ENCODE peak calls at places on chromosomes 7 and 10, in ten cellular contexts. A is Peyer's patch; Q is OCI-LY7; H is cardiac muscle cell; F is transverse colon; L is CD4-positive, alpha-beta memory T cell; K is GM23248; U is mammary epithelial cell; I is kidney; J is heart left ventricle. G is an unnamed sample. For H3K36me3, the result is how much of the 10 kb centered on the place peaks cover.

GRCh38 chr10:23408330-23408976 is 30.4 kb upstream of the OTUD1 start:
- DNase-seq in A (no peak), Q (no peak), H (no peak), F (no peak), L (no peak), K (peak), U (no peak), I (no peak), J (no peak), G (no peak)

GRCh38 chr10:132939957-132940790 is 2.2 kb downstream of the CFAP46 start:
- DNase-seq in A (no peak), Q (peak), H (peak), F (peak), L (no peak), K (peak), U (no peak), I (peak), J (peak), G (peak)

GRCh38 chr7:78139335-78139734 is 340.8 kb downstream of the PHTF2 start:
- DNase-seq in A (no peak), Q (no peak), H (peak), F (no peak), L (no peak), K (peak), U (no peak), I (no peak), J (no peak), G (no peak)

GRCh38 chr10:71752391-71753090 is 20.8 kb downstream of the VSIR start:
- DNase-seq in A (no peak), Q (peak), H (no peak), F (peak), L (no peak), K (no peak), U (no peak), I (peak), J (no peak), G (no peak)

GRCh38 chr7:96021533-96021932 is 249.2 kb downstream of the DYNC1I1 start:
- DNase-seq in A (no peak), Q (no peak), H (no peak), F (no peak), L (no peak), K (peak), U (peak), I (no peak), J (no peak), G (no peak)

GRCh38 chr10:119657725-119658124 is 6.5 kb downstream of the BAG3 start:
- DNase-seq in A (no peak), Q (no peak), H (no peak), F (peak), L (no peak), K (peak), U (no peak), I (no peak), J (no peak), G (no peak)

GRCh38 chr7:90180011-90180585 is 25.8 kb downstream of the STEAP1 start:
- DNase-seq in A (no peak), Q (no peak), H (no peak), F (no peak), L (no peak), K (peak), U (peak), I (no peak), J (no peak), G (no peak)

GRCh38 chr10:63628526-63629362 is 107.5 kb downstream of the REEP3 start:
- DNase-seq in A (peak), Q (peak), H (peak), F (peak), L (no peak), K (peak), U (peak), I (peak), J (peak), G (peak)

GRCh38 chr10:70272925-70273316 is 10.9 kb downstream of the NPFFR1 start:
- DNase-seq in A (no peak), Q (peak), H (no peak), F (no peak), L (peak), K (peak), U (no peak), I (no peak), J (no peak), G (no peak)

GRCh38 chr7:108570146-108570755 is 577 bp downstream of the DNAJB9 start:
- DNase-seq in A (peak), Q (peak), H (peak), F (peak), L (peak), K (peak), U (peak), I (peak), J (peak), G (peak)

GRCh38 chr10:78248651-78249464 is 215.2 kb downstream of the RPS24 start:
- DNase-seq in A (no peak), Q (no peak), H (no peak), F (no peak), L (no peak), K (peak), U (peak), I (no peak), J (no peak), G (no peak)

GRCh38 chr7:135164357-135165021 is 6.0 kb downstream of the CYREN start:
- DNase-seq in A (no peak), Q (no peak), H (no peak), F (no peak), L (no peak), K (peak), U (no peak), I (peak), J (peak), G (no peak)

GRCh38 chr7:121420976-121421375 is 24.9 kb upstream of the FAM3C start:
- DNase-seq in A (no peak), Q (no peak), H (no peak), F (no peak), L (no peak), K (no peak), U (peak), I (no peak), J (no peak), G (no peak)

GRCh38 chr7:1495564-1496242 is 8.5 kb downstream of the INTS1 start:
- DNase-seq in A (no peak), Q (no peak), H (no peak), F (no peak), L (no peak), K (no peak), U (no peak), I (peak), J (no peak), G (no peak)
- H3K36me3 ChIP-seq in A (under half), Q (half or more), H (under half), F (under half), L (under half), K (under half), U (under half), I (under half), J (half or more), G (half or more)

GRCh38 chr7:138515001-138515528 is 55.0 kb downstream of the TRIM24 start:
- DNase-seq in A (no peak), Q (peak), H (no peak), F (no peak), L (no peak), K (no peak), U (no peak), I (no peak), J (no peak), G (no peak)

GRCh38 chr7:138512885-138513284 is 52.8 kb downstream of the TRIM24 start:
- DNase-seq in A (no peak), Q (no peak), H (no peak), F (no peak), L (no peak), K (no peak), U (no peak), I (no peak), J (no peak), G (no peak)

GRCh38 chr7:138512092-138512858 is 52.2 kb downstream of the TRIM24 start:
- DNase-seq in A (no peak), Q (no peak), H (no peak), F (no peak), L (no peak), K (no peak), U (no peak), I (no peak), J (no peak), G (no peak)

GRCh38 chr7:138513344-138513871 is 53.3 kb downstream of the TRIM24 start:
- DNase-seq in A (no peak), Q (no peak), H (no peak), F (no peak), L (no peak), K (no peak), U (no peak), I (no peak), J (no peak), G (no peak)

GRCh38 chr7:138514044-138514443 is 54.0 kb downstream of the TRIM24 start:
- DNase-seq in A (no peak), Q (no peak), H (no peak), F (no peak), L (no peak), K (no peak), U (no peak), I (no peak), J (no peak), G (no peak)
- H3K36me3 ChIP-seq in A (under half), Q (half or more), H (under half), F (under half), L (under half), K (under half), U (under half), I (under half), J (under half), G (under half)

DNA sequence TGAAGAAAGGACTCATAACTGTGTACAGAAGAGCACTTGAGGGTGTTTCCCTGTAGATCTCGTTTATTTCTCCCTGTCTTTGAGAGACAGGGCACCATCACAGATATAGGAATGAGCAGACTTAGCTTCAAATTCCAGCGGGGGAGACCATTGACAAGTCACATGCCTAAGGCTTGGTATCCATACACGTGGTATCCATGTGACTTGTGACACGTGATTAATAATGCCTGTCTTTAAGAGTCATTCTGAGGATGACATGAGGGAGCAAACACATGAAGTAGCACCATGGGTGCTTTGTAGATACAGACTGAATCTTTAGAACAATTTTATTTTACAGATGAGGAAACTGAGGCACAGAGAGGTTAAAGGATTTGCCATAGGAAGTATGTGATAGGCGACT is 292.3 kb downstream of the POU6F2 start:
- DNase-seq in A (no peak), Q (no peak), H (no peak), F (no peak), L (no peak), K (no peak), U (no peak), I (no peak), J (no peak), G (no peak)
- H3K36me3 ChIP-seq in A (under half), Q (under half), H (under half), F (under half), L (under half), K (under half), U (under half), I (under half), J (under half), G (under half)

GRCh38 chr10:88546462-88546861 is 36.7 kb downstream of the RNLS start:
- DNase-seq in A (no peak), Q (no peak), H (no peak), F (no peak), L (no peak), K (no peak), U (no peak), I (no peak), J (no peak), G (no peak)
- H3K36me3 ChIP-seq in A (under half), Q (under half), H (under half), F (under half), L (under half), K (under half), U (under half), I (under half), J (under half), G (under half)

DNA sequence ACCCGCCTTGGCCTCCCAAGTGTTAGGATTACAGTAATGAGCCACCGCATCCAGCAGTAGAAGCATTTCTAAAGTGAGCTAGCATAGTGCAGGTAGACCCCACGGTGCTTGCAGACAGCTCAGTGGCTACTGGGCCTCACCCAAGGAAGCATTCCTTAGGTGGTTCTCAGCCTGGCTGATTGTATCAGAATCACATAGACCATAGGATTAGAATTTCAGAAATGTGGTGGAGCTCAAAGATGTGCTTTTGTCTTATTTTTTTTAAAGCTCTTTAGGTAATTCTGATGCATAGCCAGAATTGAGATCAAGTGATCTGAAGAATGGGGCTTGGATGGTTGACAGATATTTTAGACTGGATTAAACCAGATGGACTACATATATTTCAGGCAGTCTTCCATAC is 10.9 kb downstream of the ANLN start:
- DNase-seq in A (no peak), Q (no peak), H (no peak), F (no peak), L (no peak), K (peak), U (no peak), I (no peak), J (no peak), G (no peak)
- H3K36me3 ChIP-seq in A (under half), Q (half or more), H (under half), F (under half), L (under half), K (under half), U (under half), I (under half), J (under half), G (under half)

GRCh38 chr10:118307768-118308347 is 34.3 kb downstream of the FAM204A start:
- DNase-seq in A (no peak), Q (no peak), H (no peak), F (no peak), L (no peak), K (no peak), U (no peak), I (no peak), J (no peak), G (no peak)
- H3K36me3 ChIP-seq in A (under half), Q (under half), H (under half), F (under half), L (under half), K (under half), U (under half), I (under half), J (half or more), G (half or more)

GRCh38 chr7:44575054-44575453 is 1.3 kb upstream of the DDX56 start:
- DNase-seq in A (no peak), Q (no peak), H (no peak), F (no peak), L (no peak), K (no peak), U (no peak), I (no peak), J (no peak), G (no peak)
- H3K36me3 ChIP-seq in A (under half), Q (half or more), H (half or more), F (under half), L (under half), K (under half), U (under half), I (half or more), J (half or more), G (half or more)

DNA sequence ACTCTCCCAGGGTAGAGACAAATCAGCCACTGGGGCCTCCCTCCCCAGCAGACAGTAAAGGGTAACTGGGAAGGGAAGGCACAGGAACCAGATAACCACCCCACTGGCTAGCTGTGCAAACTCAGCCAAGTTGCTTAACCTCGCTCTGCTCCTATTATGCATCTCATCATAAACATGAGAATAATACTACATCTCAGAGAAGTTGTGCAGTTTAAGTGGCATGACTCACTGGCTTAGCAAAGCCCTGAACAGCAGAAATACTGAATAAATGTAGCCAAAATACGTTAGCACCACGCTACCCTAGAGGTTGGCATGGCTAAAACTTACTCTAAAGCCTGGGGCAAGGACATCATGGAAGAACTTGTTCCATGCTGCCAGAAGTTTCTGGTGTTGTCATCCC is 128.1 kb upstream of the ANK3 start:
- DNase-seq in A (no peak), Q (no peak), H (no peak), F (no peak), L (no peak), K (peak), U (no peak), I (no peak), J (no peak), G (no peak)
- H3K36me3 ChIP-seq in A (under half), Q (under half), H (under half), F (under half), L (under half), K (under half), U (under half), I (under half), J (under half), G (under half)

DNA sequence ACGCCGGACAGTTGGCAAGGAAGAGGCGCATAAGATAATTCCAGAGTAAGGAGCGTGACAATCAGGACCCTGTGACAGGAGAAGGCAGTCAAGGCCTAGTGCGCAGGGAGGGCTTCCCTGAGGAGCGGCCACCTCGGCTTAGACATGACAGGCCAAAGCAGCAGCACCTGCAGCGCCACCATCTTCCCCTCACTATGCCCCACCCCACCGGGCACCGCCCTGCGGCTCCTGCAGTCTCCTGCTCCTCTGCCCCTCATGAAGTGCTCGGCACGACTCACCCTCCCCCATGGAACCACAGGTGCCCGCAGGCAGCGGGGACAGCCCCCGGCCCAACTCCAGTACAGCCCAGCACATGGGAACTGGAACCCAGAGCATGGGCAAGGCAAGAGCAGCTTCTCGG is 11.8 kb downstream of the MAD1L1 start:
- DNase-seq in A (no peak), Q (no peak), H (no peak), F (no peak), L (no peak), K (no peak), U (no peak), I (peak), J (no peak), G (no peak)
- H3K36me3 ChIP-seq in A (under half), Q (half or more), H (under half), F (under half), L (under half), K (under half), U (under half), I (under half), J (half or more), G (half or more)

GRCh38 chr7:2542011-2542923 is 13.1 kb downstream of the BRAT1 start:
- DNase-seq in A (no peak), Q (no peak), H (no peak), F (peak), L (no peak), K (no peak), U (no peak), I (peak), J (no peak), G (peak)

GRCh38 chr7:2546776-2547586 is 8.3 kb downstream of the BRAT1 start:
- DNase-seq in A (no peak), Q (no peak), H (no peak), F (peak), L (no peak), K (no peak), U (no peak), I (no peak), J (no peak), G (no peak)

GRCh38 chr7:2544541-2545188 is 10.7 kb downstream of the BRAT1 start:
- DNase-seq in A (no peak), Q (no peak), H (no peak), F (peak), L (no peak), K (no peak), U (no peak), I (peak), J (no peak), G (peak)

GRCh38 chr7:2542924-2543871 is 12.1 kb downstream of the BRAT1 start:
- DNase-seq in A (no peak), Q (no peak), H (no peak), F (peak), L (no peak), K (no peak), U (no peak), I (peak), J (no peak), G (peak)

GRCh38 chr7:2545746-2546425 is 9.4 kb downstream of the BRAT1 start:
- DNase-seq in A (no peak), Q (no peak), H (no peak), F (peak), L (no peak), K (no peak), U (no peak), I (no peak), J (no peak), G (no peak)
- H3K36me3 ChIP-seq in A (under half), Q (half or more), H (under half), F (under half), L (under half), K (under half), U (under half), I (under half), J (half or more), G (half or more)

G was measured in lower lobe of right lung.